ENCODE peak calls at places on chromosome 4, in four cellular contexts. One of them, this sample, is unnamed.

GRCh38 chr4:42347076-42347475 is 50.2 kb upstream of the SHISA3 start:
- DNase-seq in C1 segment of cervical spinal cord: no peak
- DNase-seq in M059J: no peak
- DNase-seq in B cell: no peak
- DNase-seq in this sample: no peak

GRCh38 chr4:39932776-39933402 is 44.8 kb downstream of the PDS5A start:
- DNase-seq in C1 segment of cervical spinal cord: no peak
- DNase-seq in B cell: no peak
- DNase-seq in M059J: peak; percentile 28
- DNase-seq in this sample: peak; percentile 20

GRCh38 chr4:56684320-56684719 is 3.2 kb upstream of the HOPX start:
- DNase-seq in C1 segment of cervical spinal cord: no peak
- DNase-seq in B cell: no peak
- DNase-seq in M059J: no peak
- DNase-seq in this sample: no peak

GRCh38 chr4:12041828-12042227 is 613.1 kb upstream of the HS3ST1 start:
- DNase-seq in C1 segment of cervical spinal cord: no peak
- DNase-seq in B cell: no peak
- DNase-seq in M059J: no peak
- DNase-seq in this sample: no peak

GRCh38 chr4:8832130-8832930 is 39.3 kb downstream of the HMX1 start:
- DNase-seq in B cell: no peak
- DNase-seq in C1 segment of cervical spinal cord: no peak
- DNase-seq in M059J: peak; percentile 22
- DNase-seq in this sample: no peak

GRCh38 chr4:14888790-14889189 is 113.5 kb upstream of the CPEB2 start:
- DNase-seq in C1 segment of cervical spinal cord: no peak
- DNase-seq in M059J: peak; percentile 5
- DNase-seq in B cell: no peak
- DNase-seq in this sample: no peak

GRCh38 chr4:162849922-162850321 is 316.8 kb downstream of the NAF1 start:
- DNase-seq in B cell: no peak
- DNase-seq in C1 segment of cervical spinal cord: no peak
- DNase-seq in M059J: no peak
- DNase-seq in this sample: no peak

GRCh38 chr4:111400736-111401135 is 744.5 kb upstream of the FAM241A start:
- DNase-seq in M059J: peak; percentile 50
- DNase-seq in B cell: no peak
- DNase-seq in C1 segment of cervical spinal cord: no peak
- DNase-seq in this sample: no peak

GRCh38 chr4:2954358-2955185 is 8.6 kb downstream of the NOP14 start:
- DNase-seq in M059J: no peak
- DNase-seq in C1 segment of cervical spinal cord: no peak
- DNase-seq in B cell: no peak
- DNase-seq in this sample: peak; percentile 78

GRCh38 chr4:101174679-101175078 is 172.6 kb downstream of the PPP3CA start:
- DNase-seq in M059J: no peak
- DNase-seq in C1 segment of cervical spinal cord: no peak
- DNase-seq in B cell: no peak
- DNase-seq in this sample: no peak

GRCh38 chr4:20030108-20030507 is 221.6 kb upstream of the SLIT2 start:
- DNase-seq in C1 segment of cervical spinal cord: no peak
- DNase-seq in M059J: no peak
- DNase-seq in B cell: no peak
- DNase-seq in this sample: no peak

GRCh38 chr4:3209551-3210325 is 39.2 kb upstream of the MSANTD1 start:
- DNase-seq in C1 segment of cervical spinal cord: no peak
- DNase-seq in B cell: no peak
- DNase-seq in M059J: no peak
- DNase-seq in this sample: no peak

GRCh38 chr4:17884063-17884462 is 73.3 kb downstream of the NCAPG start:
- DNase-seq in M059J: peak; percentile 2
- DNase-seq in C1 segment of cervical spinal cord: no peak
- DNase-seq in B cell: no peak
- DNase-seq in this sample: no peak

GRCh38 chr4:143381171-143382118 is 44.8 kb downstream of the GAB1 start:
- DNase-seq in M059J: peak; percentile 86
- DNase-seq in B cell: no peak
- DNase-seq in C1 segment of cervical spinal cord: no peak
- DNase-seq in this sample: no peak

GRCh38 chr4:169314906-169315305 is 44.1 kb upstream of the SH3RF1 start:
- DNase-seq in B cell: no peak
- DNase-seq in M059J: peak; percentile 60
- DNase-seq in C1 segment of cervical spinal cord: no peak
- DNase-seq in this sample: no peak

GRCh38 chr4:157444014-157444413 is 223.5 kb downstream of the GRIA2 start:
- DNase-seq in M059J: no peak
- DNase-seq in C1 segment of cervical spinal cord: no peak
- DNase-seq in B cell: no peak
- DNase-seq in this sample: no peak